ENCODE peak calls at places on chromosome 16, in seven cellular contexts. Z, U, T, S, X, E and O are unnamed samples.

GRCh38 chr16:74034862-74035261 is 261.8 kb upstream of the PSMD7 start:
- DNase-seq in U (no peak), S (peak), E (no peak), X (peak), Z (no peak), T (no peak), O (no peak)

GRCh38 chr16:2497116-2497630 is 16.6 kb upstream of the ATP6V0C start:
- DNase-seq in S (no peak), U (no peak), X (no peak), E (no peak), T (peak), Z (no peak), O (no peak)

GRCh38 chr16:56513972-56514371 is 5.9 kb downstream of the BBS2 start:
- DNase-seq in E (peak), S (peak), U (no peak), T (no peak), Z (peak), X (peak), O (peak)

GRCh38 chr16:1950559-1950958 is 3.9 kb downstream of the RPL3L start:
- DNase-seq in U (no peak), T (no peak), E (no peak), Z (no peak), S (no peak), X (no peak), O (no peak)

GRCh38 chr16:49644143-49644460 is 211.8 kb downstream of the ZNF423 start:
- DNase-seq in E (no peak), Z (no peak), S (peak), T (no peak), U (no peak), X (peak), O (no peak)

GRCh38 chr16:49992825-49993224 is 32.2 kb upstream of the CNEP1R1 start:
- DNase-seq in T (no peak), E (no peak), U (no peak), S (no peak), Z (no peak), X (no peak), O (no peak)

GRCh38 chr16:66551788-66552287 is 538 bp upstream of the CKLF start:
- DNase-seq in X (no peak), E (no peak), S (no peak), Z (peak), T (no peak), U (no peak), O (no peak)

GRCh38 chr16:62036101-62036806 is at the start of gene CDH8:
- DNase-seq in E (no peak), U (no peak), T (no peak), X (no peak), Z (no peak), S (peak), O (no peak)

GRCh38 chr16:81723098-81723723 is 55.9 kb upstream of the PLCG2 start:
- DNase-seq in S (peak), E (no peak), Z (peak), X (peak), U (no peak), T (no peak), O (no peak)

GRCh38 chr16:85433477-85433876 is 179.6 kb upstream of the GSE1 start:
- DNase-seq in T (no peak), Z (no peak), U (no peak), X (no peak), S (no peak), E (no peak), O (no peak)

GRCh38 chr16:50253511-50253903 is 12.8 kb upstream of the ADCY7 start:
- DNase-seq in Z (no peak), S (no peak), X (no peak), U (no peak), T (no peak), E (no peak), O (no peak)

GRCh38 chr16:12917653-12918052 is 16.3 kb downstream of the SHISA9 start:
- DNase-seq in X (no peak), Z (no peak), T (no peak), U (no peak), S (peak), E (no peak), O (no peak)

GRCh38 chr16:66924527-66925321 is 611 bp downstream of the RRAD start:
- DNase-seq in S (peak), T (no peak), Z (no peak), X (peak), U (no peak), E (peak), O (peak)

GRCh38 chr16:352547-353403 is at the start of gene AXIN1:
- DNase-seq in T (peak), Z (peak), E (peak), X (peak), U (peak), S (peak), O (peak)

GRCh38 chr16:19396555-19397011 is 21.1 kb upstream of the TMC5 start:
- DNase-seq in E (no peak), Z (no peak), T (no peak), X (no peak), U (no peak), S (no peak), O (no peak)

GRCh38 chr16:67703626-67704025 is 15.5 kb downstream of the GFOD2 start:
- DNase-seq in T (no peak), E (no peak), U (no peak), S (no peak), X (no peak), Z (no peak), O (no peak)

GRCh38 chr16:13176711-13177110 is 275.3 kb downstream of the SHISA9 start:
- DNase-seq in Z (no peak), S (no peak), E (no peak), T (no peak), X (no peak), U (no peak), O (no peak)

GRCh38 chr16:78428193-78428592 is 328.7 kb downstream of the WWOX start:
- DNase-seq in E (no peak), Z (no peak), X (peak), S (no peak), T (no peak), U (no peak), O (no peak)

GRCh38 chr16:85422374-85423185 is 190.5 kb upstream of the GSE1 start:
- DNase-seq in S (peak), U (no peak), Z (no peak), X (peak), T (peak), E (no peak), O (no peak)

GRCh38 chr16:28845173-28846079 is 722 bp downstream of the TUFM start:
- DNase-seq in U (no peak), T (no peak), Z (no peak), S (peak), X (peak), E (no peak), O (no peak)

GRCh38 chr16:67163164-67163902 is 1.2 kb upstream of the HSF4 start:
- DNase-seq in X (no peak), Z (no peak), E (no peak), S (peak), U (no peak), T (peak), O (no peak)

GRCh38 chr16:85253127-85253941 is 141.1 kb upstream of the CIBAR2 start:
- DNase-seq in S (peak), U (peak), E (peak), T (peak), X (peak), Z (peak), O (peak)

GRCh38 chr16:56606688-56607618 is 1.4 kb upstream of the MT2A start:
- DNase-seq in Z (no peak), T (peak), S (peak), X (peak), E (no peak), U (no peak), O (no peak)

GRCh38 chr16:9159839-9160550 is 68.6 kb downstream of the HAPSTR1 start:
- DNase-seq in X (peak), T (peak), U (no peak), Z (no peak), S (peak), E (no peak), O (no peak)

GRCh38 chr16:4514606-4515005 is 24.0 kb downstream of the CDIP1 start:
- DNase-seq in T (no peak), Z (no peak), X (no peak), U (no peak), S (no peak), E (no peak), O (no peak)

GRCh38 chr16:69131167-69131748 is 1.1 kb downstream of the CHTF8 start:
- DNase-seq in E (no peak), Z (no peak), T (no peak), X (peak), S (peak), U (no peak), O (no peak)

GRCh38 chr16:80040814-80041213 is 440.3 kb upstream of the MAF start:
- DNase-seq in U (no peak), T (no peak), S (no peak), Z (no peak), X (no peak), E (no peak), O (no peak)

GRCh38 chr16:49181812-49182211 is 99.8 kb downstream of the CBLN1 start:
- DNase-seq in S (no peak), U (no peak), Z (no peak), E (no peak), T (no peak), X (peak), O (no peak)

GRCh38 chr16:75481475-75481874 is 13.8 kb downstream of the CHST6 start:
- DNase-seq in T (no peak), U (no peak), S (no peak), X (no peak), E (no peak), Z (no peak), O (no peak)

GRCh38 chr16:9755076-9755475 is 427.2 kb downstream of the GRIN2A start:
- DNase-seq in U (no peak), E (no peak), T (no peak), Z (no peak), X (no peak), S (peak), O (no peak)

GRCh38 chr16:917591-918061 is 53.2 kb downstream of the LMF1 start:
- DNase-seq in Z (no peak), S (no peak), T (peak), E (no peak), X (no peak), U (no peak), O (no peak)

GRCh38 chr16:18932243-18932997 is 6.2 kb upstream of the SMG1 start:
- DNase-seq in T (no peak), U (no peak), X (no peak), Z (no peak), E (no peak), S (no peak), O (no peak)